ENCODE peak calls at places on chromosomes 1 and 21, in seven cellular contexts. E is lower lobe of right lung, O is mesendoderm, H is pancreas, P is SJSA1, N is tibial nerve, S is left ventricle myocardium inferior. D is an unnamed sample.

GRCh38 chr1:33599516-33600115 is 127.2 kb downstream of the ZSCAN20 start:
- DNase-seq in E (no peak), O (no peak), H (peak; percentile 85), P (no peak), N (no peak), S (no peak), D (no peak)

GRCh38 chr1:75673399-75673798 is 51.1 kb upstream of the ACADM start:
- DNase-seq in E (no peak), O (no peak), H (no peak), P (no peak), N (no peak), S (no peak), D (no peak)

GRCh38 chr1:243488459-243489163 is 232.8 kb downstream of the SDCCAG8 start:
- DNase-seq in E (no peak), O (no peak), H (no peak), P (no peak), N (no peak), S (no peak), D (no peak)

GRCh38 chr1:63955746-63956145 is 181.9 kb downstream of the ROR1 start:
- DNase-seq in E (no peak), O (no peak), H (no peak), P (no peak), N (no peak), S (no peak), D (no peak)

GRCh38 chr21:38858429-38859205 is 52.9 kb downstream of the ETS2 start:
- DNase-seq in E (no peak), O (no peak), H (no peak), P (no peak), N (no peak), S (no peak), D (no peak)

GRCh38 chr21:27171704-27172103 is 204.8 kb upstream of the ADAMTS5 start:
- DNase-seq in E (no peak), O (no peak), H (no peak), P (no peak), N (no peak), S (no peak), D (no peak)

GRCh38 chr1:97070366-97070765 is 348.8 kb downstream of the PTBP2 start:
- DNase-seq in E (no peak), O (no peak), H (no peak), P (no peak), N (no peak), S (no peak), D (no peak)

GRCh38 chr1:199956005-199956404 is 71.5 kb upstream of the NR5A2 start:
- DNase-seq in E (no peak), O (no peak), H (peak; percentile 62), P (no peak), N (no peak), S (no peak), D (no peak)

GRCh38 chr1:31744165-31744888 is 19.8 kb downstream of the ADGRB2 start:
- DNase-seq in E (no peak), O (no peak), H (no peak), P (no peak), N (no peak), S (no peak), D (no peak)

GRCh38 chr1:60972841-60973364 is 109.5 kb upstream of the NFIA start:
- DNase-seq in E (no peak), O (peak; percentile 22), H (no peak), P (peak; percentile 9), N (no peak), S (no peak), D (no peak)

GRCh38 chr1:229192031-229192430 is 78.9 kb upstream of the RAB4A start:
- DNase-seq in E (no peak), O (no peak), H (no peak), P (no peak), N (no peak), S (no peak), D (no peak)

GRCh38 chr1:99707535-99708142 is 58.8 kb downstream of the FRRS1 start:
- DNase-seq in E (peak; percentile 59), O (peak; percentile 63), H (peak; percentile 42), P (peak; percentile 65), N (peak; percentile 95), S (peak; percentile 62), D (peak; percentile 69)

GRCh38 chr1:218171302-218171893 is 113.7 kb upstream of the RRP15 start:
- DNase-seq in E (no peak), O (peak; percentile 26), H (no peak), P (peak; percentile 13), N (no peak), S (no peak), D (no peak)

GRCh38 chr1:80633947-80634710 is 1166.6 kb upstream of the ADGRL2 start:
- DNase-seq in E (no peak), O (no peak), H (no peak), P (no peak), N (no peak), S (no peak), D (no peak)

GRCh38 chr1:94316836-94317789 is 79.7 kb upstream of the ARHGAP29 start:
- DNase-seq in E (no peak), O (no peak), H (no peak), P (peak; percentile 43), N (no peak), S (no peak), D (no peak)

GRCh38 chr21:17416139-17416538 is 96.7 kb upstream of the CXADR start:
- DNase-seq in E (no peak), O (no peak), H (no peak), P (peak; percentile 12), N (no peak), S (no peak), D (no peak)

GRCh38 chr1:6207075-6207885 is 1.4 kb downstream of the RNF207 start:
- DNase-seq in E (peak; percentile 40), O (no peak), H (no peak), P (no peak), N (no peak), S (no peak), D (no peak)

GRCh38 chr1:205588691-205589445 is 42.9 kb downstream of the ELK4 start:
- DNase-seq in E (no peak), O (peak; percentile 72), H (no peak), P (no peak), N (no peak), S (no peak), D (no peak)

GRCh38 chr1:212281589-212281988 is 3.6 kb upstream of the PPP2R5A start:
- DNase-seq in E (no peak), O (no peak), H (no peak), P (no peak), N (no peak), S (no peak), D (no peak)

GRCh38 chr1:33429846-33430750 is 797 bp downstream of the PHC2 start:
- DNase-seq in E (peak; percentile 60), O (peak; percentile 10), H (peak; percentile 53), P (peak; percentile 49), N (no peak), S (peak; percentile 33), D (no peak)

GRCh38 chr1:244319283-244320132 is 132.2 kb downstream of the ADSS2 start:
- DNase-seq in E (no peak), O (no peak), H (no peak), P (peak; percentile 36), N (no peak), S (no peak), D (no peak)

GRCh38 chr1:44073528-44073927 is 42.3 kb upstream of the SLC6A9 start:
- DNase-seq in E (no peak), O (no peak), H (no peak), P (no peak), N (no peak), S (no peak), D (peak; percentile 23)

GRCh38 chr1:4425892-4426291 is 228.5 kb upstream of the AJAP1 start:
- DNase-seq in E (no peak), O (peak; percentile 60), H (no peak), P (no peak), N (no peak), S (no peak), D (no peak)

DNA sequence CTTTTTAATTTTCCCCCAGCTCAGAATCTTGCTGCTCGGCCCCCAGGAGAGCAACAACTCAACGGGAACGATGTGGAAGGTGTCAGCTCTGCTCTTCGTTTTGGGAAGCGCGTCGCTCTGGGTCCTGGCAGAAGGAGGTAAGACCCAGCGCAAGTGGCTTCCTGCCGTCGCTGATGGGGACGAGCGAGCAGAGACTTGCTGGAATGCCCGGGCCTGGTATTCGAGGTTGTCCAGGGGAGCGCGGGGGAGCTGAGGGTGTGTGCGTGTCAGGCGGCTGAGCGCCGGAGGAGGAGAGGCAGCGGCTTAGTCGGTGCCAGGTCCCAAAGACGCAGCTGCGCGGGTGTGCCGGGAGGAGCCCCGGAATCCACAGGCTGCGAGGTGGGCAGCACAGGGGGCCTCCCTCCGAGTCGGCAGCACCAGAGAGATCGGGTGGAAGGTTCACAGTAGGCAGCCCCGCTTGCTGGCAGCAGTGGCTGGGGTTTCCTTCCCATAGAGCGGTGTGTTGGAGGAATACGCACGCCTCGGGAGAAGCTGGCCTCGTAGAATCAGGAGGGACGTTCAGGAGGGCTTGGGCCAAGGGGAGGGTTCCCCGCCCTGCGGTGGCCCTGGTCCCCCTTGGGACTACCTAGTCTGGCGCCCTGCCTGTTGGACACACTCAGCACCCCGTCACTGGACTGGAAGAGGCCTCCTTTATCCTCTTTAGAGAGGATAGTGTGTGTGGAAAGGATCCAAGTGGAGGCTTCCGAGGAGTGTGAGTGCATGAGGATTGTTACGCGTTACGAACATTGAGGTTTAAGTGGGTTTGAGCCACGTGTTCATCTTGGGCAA is 546 bp downstream of the PDPN start:
- DNase-seq in E (peak; percentile 55), O (peak; percentile 87), H (no peak), P (peak; percentile 75), N (no peak), S (peak; percentile 42), D (peak; percentile 35)
- H3K27ac ChIP-seq in E (peak overlapping the region; percentile 81), O (peak overlapping the region; percentile 78), H (no peak overlapping the region), P (peak overlapping the region; percentile 72), N (peak overlapping the region; percentile 92), S (peak overlapping the region; percentile 81), D (peak overlapping the region; percentile 39)

GRCh38 chr21:36425286-36425685 is 40.1 kb downstream of the CHAF1B start:
- DNase-seq in E (no peak), O (no peak), H (no peak), P (no peak), N (no peak), S (no peak), D (no peak)
- H3K4me3 ChIP-seq in E (no peak overlapping the region), O (no peak overlapping the region), H (no peak overlapping the region), P (no peak overlapping the region), N (no peak overlapping the region), S (no peak overlapping the region), D (no peak overlapping the region)

DNA sequence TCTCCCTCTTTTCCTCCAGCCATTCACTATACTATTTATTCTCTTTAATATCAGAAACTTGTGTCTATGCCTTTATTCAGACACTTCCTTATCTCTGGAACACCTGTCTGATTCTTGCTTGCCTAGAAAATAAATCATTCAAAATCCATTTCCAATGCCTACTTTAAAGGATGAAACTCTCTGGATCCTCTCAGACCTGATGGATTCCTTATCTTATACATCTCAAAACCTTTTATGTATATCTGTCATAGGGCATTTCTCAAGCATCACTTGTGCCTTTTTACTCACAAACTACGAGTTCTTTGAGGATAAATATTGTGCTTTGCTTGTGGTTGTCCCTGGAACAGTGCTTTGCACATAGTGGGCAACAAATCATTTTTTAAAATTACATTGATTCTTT is 3.8 kb upstream of the ATP6V1G3 start:
- DNase-seq in E (no peak), O (no peak), H (no peak), P (no peak), N (no peak), S (no peak), D (no peak)
- H3K4me1 ChIP-seq in E (no peaks in the 10 kb centered on the region), O (no peaks in the 10 kb centered on the region), H (no peaks in the 10 kb centered on the region), P (no peaks in the 10 kb centered on the region), N (no peaks in the 10 kb centered on the region), S (no peaks in the 10 kb centered on the region), D (no peaks in the 10 kb centered on the region)

DNA sequence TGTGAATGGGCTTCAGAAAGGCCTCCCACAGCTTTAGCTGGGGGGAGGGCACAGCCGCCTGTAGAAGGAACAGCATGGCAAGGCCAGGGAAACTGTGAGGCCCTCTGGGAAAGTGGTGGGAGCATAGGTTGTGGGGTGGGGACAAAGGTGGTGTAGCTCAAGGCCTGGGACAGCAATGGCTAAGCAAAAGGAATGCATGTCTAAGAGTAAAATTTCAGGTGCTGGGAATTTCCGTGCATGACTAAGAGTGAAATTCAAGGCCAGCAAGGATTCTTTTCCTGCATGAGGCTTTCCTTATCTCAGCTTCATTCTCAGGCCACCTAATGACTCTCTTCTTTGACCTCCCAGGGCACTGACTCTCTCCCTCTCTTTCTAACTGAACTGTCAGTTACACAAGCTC is 86.5 kb upstream of the WNT4 start:
- DNase-seq in E (no peak), O (peak; percentile 83), H (no peak), P (peak; percentile 21), N (no peak), S (no peak), D (no peak)
- H3K27ac ChIP-seq in E (no peak overlapping the region), O (no peak overlapping the region), H (no peak overlapping the region), P (no peak overlapping the region), N (no peak overlapping the region), S (no peak overlapping the region), D (no peak overlapping the region)